ENCODE peak calls at places on chromosome 14, in five cellular contexts. F is cardiac muscle cell; S is stimulated activated CD8-positive, alpha-beta memory T cell treated with anti-CD3 and anti-CD28 coated beads, Interleukin-2, amount 100 ng/mL, for 48 hours; M is stromal cell of bone marrow; V is stimulated activated CD4-positive, alpha-beta T cell treated with anti-CD3 and anti-CD28 coated beads, Interleukin-15, amount 100 ng/mL, for 1 hour. E is an unnamed sample.

GRCh38 chr14:71050227-71050823 is 143.1 kb downstream of the PCNX1 start:
- DNase-seq in F (peak; percentile 27), S (no peak), M (no peak), V (no peak), E (no peak)

GRCh38 chr14:96662116-96662901 is 134.9 kb upstream of the VRK1 start:
- DNase-seq in F (no peak), S (no peak), M (no peak), V (no peak), E (no peak)

GRCh38 chr14:34324363-34324795 is 137.7 kb downstream of the SPTSSA start:
- DNase-seq in F (peak; percentile 61), S (no peak), M (no peak), V (no peak), E (no peak)

GRCh38 chr14:68283378-68284123 is 464.0 kb downstream of the RAD51B start:
- DNase-seq in F (peak; percentile 34), S (peak; percentile 33), M (no peak), V (peak; percentile 13), E (no peak)

GRCh38 chr14:93156693-93157369 is 27.9 kb downstream of the MOAP1 start:
- DNase-seq in F (no peak), S (no peak), M (no peak), V (no peak), E (no peak)

GRCh38 chr14:45679852-45680251 is 426.9 kb upstream of the MIS18BP1 start:
- DNase-seq in F (peak; percentile 29), S (no peak), M (peak; percentile 43), V (no peak), E (no peak)

GRCh38 chr14:104682107-104682593 is 7.3 kb upstream of the INF2 start:
- DNase-seq in F (peak; percentile 55), S (no peak), M (no peak), V (no peak), E (no peak)

GRCh38 chr14:53537421-53538315 is 384.5 kb upstream of the DDHD1 start:
- DNase-seq in F (peak; percentile 9), S (no peak), M (no peak), V (no peak), E (no peak)

GRCh38 chr14:60656755-60657608 is 7.7 kb upstream of the SIX1 start:
- DNase-seq in F (peak; percentile 74), S (no peak), M (no peak), V (no peak), E (no peak)

GRCh38 chr14:45990252-45990651 is 661.3 kb downstream of the RPL10L start:
- DNase-seq in F (no peak), S (no peak), M (no peak), V (no peak), E (no peak)

GRCh38 chr14:64400829-64401459 is 12.8 kb downstream of the MTHFD1 start:
- DNase-seq in F (peak; percentile 36), S (no peak), M (no peak), V (no peak), E (no peak)

GRCh38 chr14:51652168-51653095 is 722 bp downstream of the FRMD6 start:
- DNase-seq in F (no peak), S (peak; percentile 36), M (no peak), V (no peak), E (no peak)

GRCh38 chr14:65361920-65362319 is 50.6 kb upstream of the FUT8 start:
- DNase-seq in F (peak; percentile 93), S (no peak), M (peak; percentile 92), V (no peak), E (no peak)

GRCh38 chr14:50805396-50805795 is 25.6 kb downstream of the NIN start:
- DNase-seq in F (no peak), S (no peak), M (no peak), V (no peak), E (no peak)

GRCh38 chr14:74964787-74965769 is 9.7 kb upstream of the PGF start:
- DNase-seq in F (peak; percentile 51), S (no peak), M (peak; percentile 30), V (no peak), E (no peak)

GRCh38 chr14:50210074-50210473 is 21.3 kb downstream of the SOS2 start:
- DNase-seq in F (no peak), S (no peak), M (no peak), V (no peak), E (no peak)

GRCh38 chr14:27528328-27528727 is 930.5 kb upstream of the NOVA1 start:
- DNase-seq in F (peak; percentile 24), S (no peak), M (no peak), V (no peak), E (peak; percentile 11)

GRCh38 chr14:54669759-54670630 is 103.1 kb downstream of the SAMD4A start:
- DNase-seq in F (peak; percentile 66), S (no peak), M (peak; percentile 56), V (no peak), E (no peak)

GRCh38 chr14:53355581-53356112 is 202.5 kb upstream of the DDHD1 start:
- DNase-seq in F (peak; percentile 44), S (no peak), M (no peak), V (no peak), E (peak; percentile 90)

GRCh38 chr14:106665814-106666213 is 1139.4 kb downstream of the TMEM121 start:
- DNase-seq in F (no peak), S (peak; percentile 32), M (no peak), V (peak; percentile 20), E (no peak)

GRCh38 chr14:99502989-99503421 is 21.8 kb downstream of the CCNK start:
- DNase-seq in F (no peak), S (no peak), M (no peak), V (no peak), E (peak; percentile 55)

GRCh38 chr14:51442513-51443175 is 202.6 kb downstream of the TMX1 start:
- DNase-seq in F (peak; percentile 97), S (no peak), M (peak; percentile 93), V (no peak), E (no peak)

GRCh38 chr14:99273724-99274345 is 1.8 kb upstream of the BCL11B start:
- DNase-seq in F (peak; percentile 38), S (peak; percentile 61), M (no peak), V (no peak), E (no peak)